ENCODE peak calls at places on chromosomes 6 and 20, in eight cellular contexts. N is astrocyte of the spinal cord; J is GM18507; G is GM06990; K is cardiac fibroblast; P is nephron progenitor cell; H is activated T-cell treated with anti-CD3 and anti-CD28 coated beads, Interleukin-2, amount 50 U/mL, for 4 hours; Q is tibial nerve. T is an unnamed sample.

GRCh38 chr6:130140084-130140483 is 82.7 kb downstream of the SAMD3 start:
- DNase-seq in G (no peak), K (peak; percentile 44), N (no peak), Q (no peak), J (no peak), H (no peak), P (no peak), T (no peak)

GRCh38 chr6:150072201-150072600 is 3.3 kb upstream of the ULBP3 start:
- DNase-seq in Q (no peak), K (peak; percentile 57), G (no peak), J (no peak), N (no peak), H (peak; percentile 34), P (no peak), T (peak; percentile 40)

GRCh38 chr6:158909938-158910337 is 90.1 kb downstream of the RSPH3 start:
- DNase-seq in H (no peak), J (no peak), K (no peak), G (peak; percentile 50), Q (no peak), P (no peak), N (peak; percentile 32), T (no peak)

GRCh38 chr6:114157848-114158247 is 185.0 kb downstream of the HS3ST5 start:
- DNase-seq in J (no peak), P (no peak), N (no peak), K (no peak), Q (no peak), H (no peak), G (no peak), T (no peak)

GRCh38 chr6:141675957-141676356 is 456.8 kb upstream of the GJE1 start:
- DNase-seq in K (peak; percentile 48), H (no peak), G (no peak), J (no peak), P (no peak), N (peak; percentile 29), Q (no peak), T (no peak)

GRCh38 chr6:42318485-42318884 is 100.8 kb upstream of the MRPS10 start:
- DNase-seq in K (no peak), H (no peak), G (no peak), N (no peak), J (no peak), Q (no peak), P (no peak), T (no peak)

GRCh38 chr6:16663896-16664295 is 97.4 kb downstream of the ATXN1 start:
- DNase-seq in Q (no peak), N (no peak), K (no peak), P (no peak), J (no peak), H (no peak), G (no peak), T (no peak)

GRCh38 chr6:157089258-157089657 is 234.1 kb downstream of the TMEM242 start:
- DNase-seq in P (no peak), H (no peak), K (peak; percentile 39), J (no peak), Q (no peak), N (peak; percentile 64), G (no peak), T (no peak)

GRCh38 chr20:38725959-38726848 is 1.9 kb downstream of the SLC32A1 start:
- DNase-seq in P (peak; percentile 86), Q (no peak), G (peak; percentile 38), H (peak; percentile 26), K (no peak), J (no peak), N (no peak), T (no peak)

T was measured in COLO829.